ENCODE peak calls at places on chromosomes 12 and 14, in ten cellular contexts. B, E, L, R, M, W, G, Z, Q and T are unnamed samples.

GRCh38 chr14:75979641-75980422 is 2.0 kb downstream of the TGFB3 start:
- DNase-seq in L (no peak), R (peak; percentile 16), G (no peak), B (no peak), E (no peak), Q (peak; percentile 53), W (no peak), M (no peak), Z (no peak), T (no peak)

GRCh38 chr14:106442857-106443256 is 916.5 kb downstream of the TMEM121 start:
- DNase-seq in G (no peak), Q (no peak), M (no peak), E (peak; percentile 70), R (no peak), L (peak; percentile 37), B (peak; percentile 21), Z (no peak), W (no peak), T (peak; percentile 35)

GRCh38 chr14:76964695-76965094 is 63.8 kb downstream of the IRF2BPL start:
- DNase-seq in W (no peak), Q (no peak), B (peak; percentile 64), E (no peak), Z (no peak), R (no peak), G (no peak), M (no peak), L (no peak), T (no peak)

GRCh38 chr14:20606902-20607242 is 15.7 kb upstream of the RNASE12 start:
- DNase-seq in R (no peak), Z (no peak), M (no peak), L (no peak), B (no peak), Q (no peak), G (no peak), E (no peak), W (no peak), T (no peak)

GRCh38 chr12:130783110-130783715 is 55.8 kb downstream of the STX2 start:
- DNase-seq in Q (no peak), R (no peak), G (no peak), M (no peak), L (no peak), Z (no peak), W (no peak), E (no peak), B (no peak), T (no peak)

GRCh38 chr12:108967869-108968540 is 52.9 kb downstream of the SVOP start:
- DNase-seq in E (peak; percentile 42), B (peak; percentile 12), L (no peak), M (no peak), W (no peak), R (no peak), Q (no peak), Z (no peak), G (no peak), T (peak; percentile 25)

GRCh38 chr12:109500406-109501185 is 23.2 kb downstream of the UBE3B start:
- DNase-seq in E (no peak), W (no peak), M (no peak), B (no peak), Z (no peak), G (no peak), L (no peak), Q (no peak), R (no peak), T (no peak)

GRCh38 chr12:115216300-115216699 is 532.3 kb upstream of the TBX3 start:
- DNase-seq in W (no peak), L (no peak), G (no peak), E (no peak), M (no peak), Q (no peak), B (no peak), Z (no peak), R (no peak), T (no peak)

GRCh38 chr14:62988967-62989366 is 56.3 kb downstream of the KCNH5 start:
- DNase-seq in M (no peak), E (no peak), W (no peak), G (no peak), L (no peak), Q (no peak), Z (peak; percentile 12), R (no peak), B (no peak), T (no peak)

GRCh38 chr14:23186913-23187654 is 3.6 kb upstream of the SLC7A8 start:
- DNase-seq in Q (no peak), G (no peak), R (peak; percentile 48), Z (peak; percentile 68), L (no peak), B (peak; percentile 64), W (no peak), M (peak; percentile 39), E (peak; percentile 58), T (peak; percentile 76)

GRCh38 chr12:15550778-15551177 is 228.5 kb downstream of the PTPRO start:
- DNase-seq in E (no peak), Q (no peak), Z (no peak), B (no peak), W (no peak), M (no peak), R (no peak), L (no peak), G (no peak), T (no peak)

GRCh38 chr14:79585845-79586244 is 625.5 kb downstream of the DIO2 start:
- DNase-seq in M (no peak), W (no peak), E (no peak), R (no peak), G (no peak), Q (no peak), B (no peak), Z (peak; percentile 82), L (no peak), T (no peak)

GRCh38 chr12:108289342-108290131 is 49.6 kb downstream of the CMKLR1 start:
- DNase-seq in M (no peak), W (no peak), L (no peak), Z (no peak), Q (no peak), G (no peak), B (no peak), R (no peak), E (no peak), T (no peak)

GRCh38 chr12:78951746-78952532 is 87.4 kb downstream of the SYT1 start:
- DNase-seq in L (no peak), B (no peak), Q (no peak), W (no peak), Z (peak; percentile 3), G (peak; percentile 26), R (no peak), E (no peak), M (peak; percentile 57), T (peak; percentile 60)